ENCODE peak calls at places on chromosomes 13 and 19, in six cellular contexts. I is fibroblast of lung, T is GM23248, Q is brain microvascular endothelial cell, A is right cardiac atrium, N is HL-60. F is an unnamed sample.

GRCh38 chr19:24033962-24034342 is 53.0 kb upstream of the ZNF254 start:
- DNase-seq in T (peak), A (peak), Q (peak), N (no peak), I (peak), F (peak)

GRCh38 chr19:1765182-1765903 is 12.0 kb downstream of the ONECUT3 start:
- DNase-seq in Q (no peak), A (peak), T (peak), N (no peak), I (no peak), F (no peak)

GRCh38 chr19:57403737-57404537 is 7.0 kb upstream of the ZNF17 start:
- DNase-seq in N (no peak), Q (no peak), I (no peak), A (no peak), T (no peak), F (no peak)

GRCh38 chr19:2129022-2129421 is 22.3 kb downstream of the AP3D1 start:
- DNase-seq in I (no peak), Q (no peak), A (no peak), N (no peak), T (no peak), F (no peak)

GRCh38 chr13:104854007-104854406 is 1681.5 kb downstream of the EFNB2 start:
- DNase-seq in T (no peak), N (no peak), Q (no peak), A (no peak), I (no peak), F (no peak)

GRCh38 chr13:113122571-113123225 is at the start of gene F10:
- DNase-seq in I (peak), N (no peak), Q (peak), A (peak), T (peak), F (peak)

GRCh38 chr19:57436392-57436791 is 1.3 kb downstream of the ZNF749 start:
- DNase-seq in N (no peak), T (peak), I (no peak), Q (no peak), A (no peak), F (no peak)

GRCh38 chr13:95121516-95121915 is 179.7 kb downstream of the ABCC4 start:
- DNase-seq in I (no peak), T (no peak), A (no peak), Q (no peak), N (no peak), F (no peak)

GRCh38 chr13:31951215-31951678 is 80.3 kb upstream of the FRY start:
- DNase-seq in T (peak), A (peak), Q (no peak), I (no peak), N (peak), F (peak)

GRCh38 chr19:6047741-6048231 is 62.5 kb downstream of the RFX2 start:
- DNase-seq in T (peak), A (no peak), I (peak), N (no peak), Q (peak), F (no peak)

GRCh38 chr13:94028234-94029145 is 451.0 kb downstream of the DCT start:
- DNase-seq in A (no peak), N (no peak), Q (no peak), I (peak), T (no peak), F (no peak)

GRCh38 chr13:30666113-30666512 is 48.4 kb downstream of the USPL1 start:
- DNase-seq in T (no peak), A (no peak), N (no peak), Q (no peak), I (no peak), F (no peak)

GRCh38 chr13:112965103-112965502 is 3.9 kb upstream of the MCF2L start:
- DNase-seq in T (no peak), N (no peak), Q (no peak), I (no peak), A (peak), F (peak)

GRCh38 chr13:42369071-42369795 is 97.3 kb downstream of the AKAP11 start:
- DNase-seq in A (no peak), I (no peak), N (no peak), T (no peak), Q (no peak), F (no peak)

GRCh38 chr13:22812793-22813192 is 368.0 kb upstream of the SGCG start:
- DNase-seq in N (no peak), Q (no peak), T (no peak), I (no peak), A (peak), F (no peak)

GRCh38 chr19:35000647-35001501 is 751 bp downstream of the GRAMD1A start:
- DNase-seq in I (peak), A (peak), Q (peak), T (peak), N (peak), F (peak)

GRCh38 chr19:15913384-15913783 is 15.5 kb upstream of the CYP4F2 start:
- DNase-seq in N (no peak), A (no peak), I (no peak), T (no peak), Q (no peak), F (no peak)

GRCh38 chr19:41575998-41576397 is at the start of gene CEACAM21:
- DNase-seq in Q (no peak), N (peak), T (no peak), A (peak), I (no peak), F (peak)
- H3K27ac ChIP-seq in Q (no peak), N (peak), T (no peak), A (no peak), I (no peak), F (peak)

GRCh38 chr13:110640591-110641029 is 25.3 kb downstream of the NAXD start:
- DNase-seq in I (peak), A (no peak), Q (peak), T (peak), N (no peak), F (no peak)
- H3K27ac ChIP-seq in I (peak), A (no peak), Q (no peak), T (no peak), N (no peak), F (no peak)

GRCh38 chr13:98970293-98970692 is 7.6 kb downstream of the DOCK9 start:
- DNase-seq in Q (no peak), T (no peak), I (no peak), A (no peak), N (no peak), F (no peak)

GRCh38 chr13:98972059-98972458 is 5.8 kb downstream of the DOCK9 start:
- DNase-seq in A (no peak), N (no peak), I (no peak), Q (no peak), T (no peak), F (no peak)

GRCh38 chr13:98975822-98976261 is 2.0 kb downstream of the DOCK9 start:
- DNase-seq in I (no peak), A (no peak), N (no peak), T (no peak), Q (no peak), F (no peak)

GRCh38 chr13:98974053-98974452 is 3.8 kb downstream of the DOCK9 start:
- DNase-seq in Q (no peak), N (no peak), I (no peak), T (no peak), A (no peak), F (no peak)

DNA sequence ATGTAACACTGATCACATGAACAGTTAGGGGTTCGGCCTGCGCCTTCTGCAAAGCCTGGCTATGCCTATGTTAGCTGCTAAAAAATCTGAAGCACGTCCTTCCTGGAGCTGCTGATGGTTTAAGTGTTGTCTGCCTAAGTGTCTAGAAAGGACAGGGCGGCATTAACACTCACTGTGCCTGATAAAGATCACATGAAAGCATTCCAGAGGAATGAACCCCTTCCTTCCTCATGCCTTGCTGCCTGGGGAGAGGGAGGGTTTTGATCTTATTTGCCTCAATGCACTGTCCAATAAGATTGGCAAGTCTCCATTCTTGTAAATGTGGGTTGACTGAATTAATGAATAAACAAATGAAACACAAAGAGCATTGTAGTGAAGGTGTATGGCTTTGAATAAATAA is 5.2 kb downstream of the DOCK9 start:
- DNase-seq in A (no peak), T (peak), I (no peak), Q (peak), N (no peak), F (no peak)
- H3K27ac ChIP-seq in A (peak), T (no peak), I (no peak), Q (peak), N (no peak), F (no peak)

GRCh38 chr19:9862897-9863296 is 27.8 kb downstream of the PIN1 start:
- DNase-seq in T (no peak), N (no peak), A (no peak), I (no peak), Q (no peak), F (no peak)
- H3K27ac ChIP-seq in T (no peak), N (no peak), A (no peak), I (no peak), Q (no peak), F (peak)

GRCh38 chr13:21208755-21209154 is 32.3 kb downstream of the MRPL57 start:
- DNase-seq in A (no peak), Q (no peak), N (no peak), I (peak), T (no peak), F (no peak)
- H3K27ac ChIP-seq in A (no peak), Q (no peak), N (no peak), I (no peak), T (no peak), F (no peak)

GRCh38 chr13:20501548-20501947 is 24.1 kb downstream of the CRYL1 start:
- DNase-seq in Q (no peak), A (no peak), N (no peak), I (no peak), T (no peak), F (no peak)

GRCh38 chr13:20503088-20504083 is 22.3 kb downstream of the CRYL1 start:
- DNase-seq in N (no peak), T (no peak), Q (no peak), A (no peak), I (no peak), F (no peak)

GRCh38 chr13:20512042-20512683 is 13.5 kb downstream of the CRYL1 start:
- DNase-seq in Q (no peak), A (no peak), N (no peak), I (no peak), T (no peak), F (no peak)

GRCh38 chr13:20505405-20506366 is 20.0 kb downstream of the CRYL1 start:
- DNase-seq in A (no peak), T (no peak), Q (no peak), I (no peak), N (no peak), F (no peak)

GRCh38 chr13:20506676-20507075 is 19.0 kb downstream of the CRYL1 start:
- DNase-seq in A (no peak), T (no peak), Q (no peak), N (no peak), I (no peak), F (no peak)
- H3K27ac ChIP-seq in A (no peak), T (no peak), Q (no peak), N (no peak), I (no peak), F (peak)

GRCh38 chr19:30111456-30111855 is 169.4 kb downstream of the URI1 start:
- DNase-seq in N (no peak), I (no peak), Q (no peak), T (no peak), A (no peak), F (no peak)

GRCh38 chr19:30111051-30111450 is 169.0 kb downstream of the URI1 start:
- DNase-seq in Q (no peak), N (no peak), T (no peak), A (no peak), I (no peak), F (no peak)

GRCh38 chr19:30112171-30112570 is 170.1 kb downstream of the URI1 start:
- DNase-seq in A (no peak), N (no peak), T (no peak), Q (no peak), I (no peak), F (peak)

GRCh38 chr19:30113182-30113581 is 171.1 kb downstream of the URI1 start:
- DNase-seq in A (no peak), N (no peak), T (no peak), I (no peak), Q (no peak), F (no peak)

GRCh38 chr19:30112666-30113065 is 170.6 kb downstream of the URI1 start:
- DNase-seq in I (no peak), A (no peak), Q (no peak), N (no peak), T (no peak), F (no peak)
- H3K27ac ChIP-seq in I (no peak), A (no peak), Q (no peak), N (no peak), T (no peak), F (no peak)

GRCh38 chr19:38727868-38728660 is 16.2 kb downstream of the CAPN12 start:
- DNase-seq in I (no peak), N (no peak), A (peak), Q (peak), T (no peak), F (no peak)
- H3K27ac ChIP-seq in I (no peak), N (no peak), A (no peak), Q (peak), T (no peak), F (peak)

GRCh38 chr19:47794526-47794925 is 9.8 kb downstream of the TPRX1 start:
- DNase-seq in T (no peak), N (no peak), I (no peak), Q (no peak), A (no peak), F (no peak)
- H3K27ac ChIP-seq in T (no peak), N (no peak), I (no peak), Q (no peak), A (no peak), F (no peak)

F was measured in Peyer's patch.